ENCODE peak calls at places on chromosomes 16 and 17, in nine cellular contexts. N is SJSA1, X is K562, F is Karpas-422, C is mammary epithelial cell, Q is colonic mucosa, G is lower leg skin, M is dorsolateral prefrontal cortex, J is pancreas. I is an unnamed sample.
A peak's percentile ranks its signal among the peaks of the same experiment; 100 is the strongest.

GRCh38 chr17:79600613-79601221 is 10.1 kb downstream of the RBFOX3 start:
- DNase-seq in N (no peak), X (no peak), F (no peak), C (no peak), Q (no peak), G (no peak), M (no peak), J (no peak), I (no peak)

GRCh38 chr16:22192261-22193133 is 13.6 kb upstream of the EEF2K start:
- DNase-seq in N (peak; percentile 86), X (peak; percentile 81), F (no peak), C (peak; percentile 87), Q (peak; percentile 84), G (peak; percentile 97), M (peak; percentile 64), J (peak; percentile 79), I (peak; percentile 88)

GRCh38 chr17:10415161-10415560 is 6.6 kb downstream of the MYH8 start:
- DNase-seq in N (no peak), X (no peak), F (no peak), C (no peak), Q (no peak), G (no peak), M (no peak), J (no peak), I (no peak)

GRCh38 chr17:47763913-47764582 is 31.0 kb downstream of the TBX21 start:
- DNase-seq in N (no peak), X (no peak), F (no peak), C (peak; percentile 54), Q (no peak), G (no peak), M (no peak), J (no peak), I (no peak)

GRCh38 chr16:85689285-85689949 is 663 bp upstream of the GINS2 start:
- DNase-seq in N (no peak), X (no peak), F (no peak), C (no peak), Q (no peak), G (no peak), M (no peak), J (no peak), I (no peak)

GRCh38 chr17:7413346-7413985 is 5.8 kb downstream of the NLGN2 start:
- DNase-seq in N (no peak), X (no peak), F (no peak), C (peak; percentile 19), Q (no peak), G (no peak), M (no peak), J (no peak), I (no peak)

GRCh38 chr16:57500578-57501111 is 14.4 kb upstream of the DOK4 start:
- DNase-seq in N (no peak), X (no peak), F (no peak), C (no peak), Q (no peak), G (no peak), M (no peak), J (no peak), I (no peak)

GRCh38 chr17:28950017-28950751 is 1.1 kb downstream of the PHF12 start:
- DNase-seq in N (peak; percentile 76), X (peak; percentile 62), F (peak; percentile 81), C (peak; percentile 24), Q (peak; percentile 69), G (peak; percentile 92), M (peak; percentile 41), J (peak; percentile 73), I (peak; percentile 79)

GRCh38 chr17:75872434-75873351 is 5.7 kb downstream of the TRIM47 start:
- DNase-seq in N (peak; percentile 88), X (peak; percentile 57), F (no peak), C (peak; percentile 86), Q (peak; percentile 87), G (peak; percentile 96), M (no peak), J (peak; percentile 77), I (peak; percentile 53)

GRCh38 chr16:54289242-54290051 is 2.9 kb upstream of the IRX3 start:
- DNase-seq in N (no peak), X (no peak), F (no peak), C (no peak), Q (no peak), G (no peak), M (no peak), J (no peak), I (no peak)

GRCh38 chr17:21842332-21843317 is 150.3 kb downstream of the KCNJ18 start:
- DNase-seq in N (no peak), X (no peak), F (no peak), C (no peak), Q (no peak), G (peak; percentile 77), M (no peak), J (no peak), I (no peak)

GRCh38 chr16:14436410-14436955 is 193.6 kb downstream of the PARN start:
- DNase-seq in N (peak; percentile 22), X (no peak), F (no peak), C (no peak), Q (no peak), G (no peak), M (no peak), J (no peak), I (no peak)

GRCh38 chr16:30951785-30952184 is 2.9 kb downstream of the ORAI3 start:
- DNase-seq in N (no peak), X (no peak), F (no peak), C (no peak), Q (peak; percentile 41), G (peak; percentile 93), M (no peak), J (no peak), I (no peak)

GRCh38 chr16:88800277-88800592 is 3.4 kb upstream of the CDT1 start:
- DNase-seq in N (no peak), X (no peak), F (no peak), C (no peak), Q (no peak), G (no peak), M (no peak), J (no peak), I (no peak)

GRCh38 chr17:39605492-39606433 is 2.0 kb downstream of the NEUROD2 start:
- DNase-seq in N (no peak), X (no peak), F (peak; percentile 65), C (peak; percentile 61), Q (no peak), G (no peak), M (no peak), J (no peak), I (no peak)

GRCh38 chr16:87203060-87203656 is 114.0 kb downstream of the C16orf95 start:
- DNase-seq in N (peak; percentile 90), X (peak; percentile 86), F (peak; percentile 85), C (peak; percentile 24), Q (peak; percentile 67), G (no peak), M (no peak), J (no peak), I (peak; percentile 10)

DNA sequence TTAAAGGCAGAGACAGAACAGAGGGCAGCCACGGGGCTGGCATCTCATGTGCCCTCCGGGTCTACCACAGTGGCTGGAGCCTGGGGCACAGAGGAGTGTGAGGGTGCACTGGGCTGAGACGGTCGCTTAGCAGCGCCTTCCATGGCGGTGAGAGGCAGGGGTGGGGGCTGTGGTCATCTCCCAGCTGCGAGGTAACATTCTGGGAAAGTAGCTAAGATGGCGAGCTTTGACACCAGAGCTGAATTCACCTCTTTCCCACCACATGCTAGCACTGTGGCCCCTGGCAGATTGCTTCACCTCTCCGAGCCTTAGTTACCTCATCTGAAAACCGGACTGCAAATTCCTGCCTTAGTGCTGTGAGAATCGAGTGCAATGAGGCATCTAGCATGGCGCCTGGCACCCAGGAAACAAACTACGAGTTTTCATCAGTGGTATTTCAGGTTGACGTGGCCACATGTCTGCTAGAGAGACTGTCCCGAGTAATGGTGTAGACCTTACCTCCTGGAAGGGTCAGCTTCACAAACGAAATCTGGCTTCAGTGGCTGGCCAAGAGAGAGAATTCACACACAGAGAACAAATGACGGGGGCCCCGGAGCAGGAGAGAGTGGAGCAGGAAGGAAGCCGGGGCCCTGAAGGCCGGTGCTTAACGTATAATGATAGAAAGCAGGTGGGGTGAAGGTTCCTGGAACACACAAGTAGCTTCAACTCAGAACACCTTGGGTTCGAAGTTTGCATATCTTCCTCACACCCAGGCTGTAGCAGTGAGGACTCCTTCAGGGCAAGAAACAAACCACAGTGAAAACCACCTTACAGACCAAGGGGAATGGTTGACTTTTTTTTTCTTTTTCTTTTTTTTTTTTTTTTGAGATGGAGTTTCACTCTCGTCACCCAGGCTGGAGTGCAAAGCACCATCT is 63.9 kb upstream of the RPH3AL start:
- DNase-seq in N (no peak), X (no peak), F (peak; percentile 51), C (no peak), Q (no peak), G (no peak), M (no peak), J (no peak), I (peak; percentile 64)
- H3K4me3 ChIP-seq in N (no peak overlapping the region), X (no peak overlapping the region), F (no peak overlapping the region), C (no peak overlapping the region), Q (peak overlapping the region; percentile 17), G (no peak overlapping the region), M (no peak overlapping the region), J (no peak overlapping the region), I (peak overlapping the region; percentile 80)

DNA sequence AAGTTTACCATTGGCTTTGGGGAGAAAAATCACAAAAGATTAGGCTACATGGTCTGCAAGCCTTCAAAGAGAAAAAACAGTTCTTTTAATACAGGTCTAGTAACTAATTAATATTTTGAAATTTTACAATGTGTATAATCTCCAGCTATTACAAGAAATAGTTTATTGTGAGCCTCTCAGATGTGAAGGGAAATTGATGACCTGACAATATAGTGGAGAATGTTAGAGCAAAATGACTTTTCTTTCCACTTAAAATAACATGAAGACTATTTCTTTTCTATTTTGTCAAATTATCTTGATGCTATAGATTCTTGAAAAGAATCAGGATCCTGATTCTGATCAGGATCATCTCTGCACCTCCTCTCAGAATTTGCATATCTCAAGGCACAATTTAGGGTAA is 362.3 kb downstream of the PMP22 start:
- DNase-seq in N (no peak), X (no peak), F (no peak), C (no peak), Q (no peak), G (no peak), M (no peak), J (no peak), I (no peak)
- H3K4me3 ChIP-seq in N (no peak overlapping the region), X (no peak overlapping the region), F (no peak overlapping the region), C (no peak overlapping the region), Q (no peak overlapping the region), G (no peak overlapping the region), M (no peak overlapping the region), J (no peak overlapping the region), I (no peak overlapping the region)

GRCh38 chr17:45131294-45131615 is 1.1 kb downstream of the PLCD3 start:
- DNase-seq in N (no peak), X (no peak), F (no peak), C (no peak), Q (no peak), G (no peak), M (no peak), J (no peak), I (no peak)
- H3K4me3 ChIP-seq in N (peak overlapping the region; percentile 85), X (peak overlapping the region; percentile 95), F (no peak overlapping the region), C (peak overlapping the region; percentile 93), Q (peak overlapping the region; percentile 97), G (no peak overlapping the region), M (peak overlapping the region; percentile 92), J (no peak overlapping the region), I (no peak overlapping the region)

DNA sequence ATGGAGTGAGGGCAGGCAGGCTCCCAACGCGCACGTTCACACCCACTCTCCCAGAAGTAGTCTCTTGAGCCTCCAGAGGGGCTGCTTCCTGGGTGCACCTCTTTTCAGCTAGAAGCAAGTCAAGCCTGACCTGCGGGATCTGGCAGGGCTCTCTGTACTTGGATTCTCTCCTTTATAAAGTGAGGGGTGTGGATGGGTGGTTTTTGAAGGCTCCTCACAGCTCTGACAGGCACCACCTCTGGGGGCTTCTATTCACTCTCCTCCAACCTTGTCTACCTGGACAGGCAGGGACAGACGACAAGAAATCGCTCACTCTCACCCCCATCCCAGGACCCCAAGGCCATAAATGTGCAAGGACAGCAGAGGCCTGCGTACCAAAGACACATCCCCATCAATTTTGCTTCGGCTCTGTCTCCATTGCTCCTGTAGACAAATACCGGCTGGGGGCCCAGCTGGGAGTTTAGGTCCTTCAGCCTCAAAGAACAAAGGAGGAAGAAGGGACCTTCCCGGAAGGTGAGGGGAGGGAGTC is 814 bp upstream of the DYNLL2 start:
- DNase-seq in N (no peak), X (peak; percentile 18), F (no peak), C (no peak), Q (no peak), G (no peak), M (no peak), J (no peak), I (no peak)
- H3K4me3 ChIP-seq in N (peak overlapping the region; percentile 26), X (peak overlapping the region; percentile 17), F (peak overlapping the region; percentile 66), C (no peak overlapping the region), Q (peak overlapping the region; percentile 30), G (no peak overlapping the region), M (peak overlapping the region; percentile 29), J (no peak overlapping the region), I (peak overlapping the region; percentile 49)

I was measured in naive thymus-derived CD4-positive, alpha-beta T cell.